ENCODE peak calls at places on chromosomes 16 and 17, in ten cellular contexts. F is GOT3, J is psoas muscle, B is fibroblast of the conjunctiva, T is NCI-H2081, M is A549, A is left ventricle myocardium inferior, S is Caki2, R is endothelial cell, W is pulmonary artery endothelial cell. D is an unnamed sample.

GRCh38 chr16:78551487-78552085 is 452.1 kb downstream of the WWOX start:
- DNase-seq in T (peak), S (no peak), F (no peak), B (no peak), J (no peak), W (no peak), A (no peak), M (no peak), R (no peak), D (peak)

GRCh38 chr17:46832945-46833839 is 14.7 kb upstream of the WNT3 start:
- DNase-seq in R (no peak), A (no peak), B (peak), W (no peak), F (no peak), T (peak), S (peak), J (peak), M (no peak), D (no peak)

GRCh38 chr16:21166561-21166961 is 8.1 kb downstream of the LDAF1 start:
- DNase-seq in R (no peak), J (no peak), S (peak), F (no peak), M (no peak), T (no peak), W (no peak), B (no peak), A (no peak), D (peak)

GRCh38 chr17:40958086-40958953 is 8.4 kb downstream of the KRT39 start:
- DNase-seq in B (no peak), J (no peak), M (no peak), A (no peak), S (no peak), F (no peak), R (no peak), W (no peak), T (no peak), D (peak)

GRCh38 chr16:19515765-19516164 is 6.1 kb downstream of the GDE1 start:
- DNase-seq in R (no peak), J (no peak), W (no peak), T (no peak), B (no peak), F (no peak), A (no peak), S (no peak), M (no peak), D (no peak)

GRCh38 chr16:11964761-11965539 is at the start of gene TNFRSF17:
- DNase-seq in M (no peak), B (no peak), J (no peak), W (no peak), F (no peak), R (no peak), T (no peak), S (no peak), A (no peak), D (no peak)

GRCh38 chr16:86556576-86556975 is 1.5 kb upstream of the MTHFSD start:
- DNase-seq in B (no peak), M (no peak), F (no peak), R (no peak), W (no peak), J (no peak), T (no peak), S (no peak), A (no peak), D (no peak)

GRCh38 chr17:64331946-64332493 is 58.6 kb downstream of the PECAM1 start:
- DNase-seq in W (no peak), J (no peak), R (no peak), T (no peak), A (peak), B (no peak), S (no peak), M (no peak), F (no peak), D (no peak)

GRCh38 chr17:5915337-5915736 is 154.8 kb upstream of the WSCD1 start:
- DNase-seq in T (no peak), W (no peak), F (no peak), A (no peak), S (no peak), J (no peak), B (no peak), M (no peak), R (no peak), D (no peak)

GRCh38 chr16:88767546-88767945 is 17.5 kb downstream of the PIEZO1 start:
- DNase-seq in J (no peak), W (no peak), F (no peak), T (no peak), S (no peak), B (no peak), A (no peak), M (no peak), R (no peak), D (no peak)

GRCh38 chr16:88367560-88367959 is 15.2 kb upstream of the ZNF469 start:
- DNase-seq in J (no peak), S (no peak), F (no peak), A (peak), W (no peak), T (no peak), R (no peak), M (no peak), B (no peak), D (no peak)

GRCh38 chr17:78774456-78774855 is 7.6 kb downstream of the CYTH1 start:
- DNase-seq in M (no peak), W (no peak), R (no peak), S (no peak), B (no peak), T (no peak), A (no peak), J (no peak), F (no peak), D (no peak)

GRCh38 chr16:89478576-89479221 is 11.7 kb downstream of the ANKRD11 start:
- DNase-seq in S (peak), R (no peak), T (no peak), F (no peak), W (no peak), M (no peak), B (no peak), J (peak), A (no peak), D (no peak)

D was measured in iPS-NIHi11.